ENCODE peak calls at places on chromosomes 2 and 18, in four cellular contexts. M is fibroblast of lung, E is GM23338, V is astrocyte of the spinal cord. A is an unnamed sample.

GRCh38 chr2:182717451-182718215 is 1.6 kb downstream of the DNAJC10 start:
- DNase-seq in E (no peak), V (no peak), M (no peak), A (no peak)

GRCh38 chr2:95122197-95122551 is 566 bp upstream of the MRPS5 start:
- DNase-seq in E (no peak), M (no peak), V (no peak), A (no peak)

GRCh38 chr2:24926220-24926601 is 6.2 kb upstream of the ADCY3 start:
- DNase-seq in V (no peak), M (no peak), E (no peak), A (no peak)

GRCh38 chr2:7133521-7133920 is 216.3 kb downstream of the RNF144A start:
- DNase-seq in E (peak), M (no peak), V (peak), A (no peak)

GRCh38 chr2:183229386-183229785 is 105.1 kb downstream of the NUP35 start:
- DNase-seq in M (no peak), V (peak), E (no peak), A (peak)

GRCh38 chr18:42182728-42183700 is 228.0 kb downstream of the PIK3C3 start:
- DNase-seq in V (peak), M (no peak), E (no peak), A (peak)

GRCh38 chr2:122132292-122132691 is 376.8 kb downstream of the TSN start:
- DNase-seq in M (no peak), V (no peak), E (no peak), A (no peak)

GRCh38 chr2:20488782-20489181 is 41.9 kb downstream of the RHOB start:
- DNase-seq in M (no peak), E (no peak), V (no peak), A (no peak)

GRCh38 chr2:158539176-158539895 is 82.6 kb downstream of the PKP4 start:
- DNase-seq in E (no peak), V (peak), M (peak), A (peak)

GRCh38 chr2:12935226-12935625 is 218.5 kb downstream of the TRIB2 start:
- DNase-seq in V (peak), E (peak), M (no peak), A (no peak)

GRCh38 chr2:230852113-230852512 is 12.6 kb upstream of the ITM2C start:
- DNase-seq in E (no peak), M (no peak), V (no peak), A (no peak)

GRCh38 chr2:15799432-15799827 is 140.9 kb upstream of the MYCN start:
- DNase-seq in E (no peak), V (no peak), M (no peak), A (no peak)

GRCh38 chr2:45928946-45929345 is 277.5 kb downstream of the PRKCE start:
- DNase-seq in V (no peak), E (no peak), M (no peak), A (no peak)

GRCh38 chr2:40371525-40372277 is 80.2 kb downstream of the SLC8A1 start:
- DNase-seq in E (peak), M (peak), V (peak), A (peak)

GRCh38 chr2:108571262-108571661 is 37.0 kb downstream of the LIMS1 start:
- DNase-seq in M (no peak), E (no peak), V (peak), A (peak)

GRCh38 chr2:29974086-29974485 is 52.7 kb upstream of the ALK start:
- DNase-seq in V (no peak), M (no peak), E (no peak), A (no peak)

GRCh38 chr2:109143214-109144187 is 14.5 kb downstream of the SH3RF3 start:
- DNase-seq in E (no peak), M (no peak), V (no peak), A (no peak)

GRCh38 chr2:191677091-191677645 is 768 bp upstream of the NABP1 start:
- DNase-seq in V (peak), E (peak), M (peak), A (peak)

GRCh38 chr18:8435376-8435775 is 173.9 kb upstream of the RAB12 start:
- DNase-seq in E (peak), M (no peak), V (no peak), A (no peak)

GRCh38 chr2:239544846-239545465 is 144.1 kb upstream of the HDAC4 start:
- DNase-seq in E (no peak), V (no peak), M (no peak), A (no peak)

GRCh38 chr18:54774423-54774822 is 53.9 kb upstream of the RAB27B start:
- DNase-seq in M (peak), E (no peak), V (peak), A (peak)

GRCh38 chr2:23662941-23663729 is 263.8 kb downstream of the ATAD2B start:
- DNase-seq in V (no peak), M (peak), E (peak), A (no peak)

GRCh38 chr2:147886136-147886535 is 41.3 kb downstream of the ACVR2A start:
- DNase-seq in E (no peak), V (no peak), M (no peak), A (no peak)

GRCh38 chr2:71223767-71224333 is 3.1 kb downstream of the PAIP2B start:
- DNase-seq in V (peak), M (peak), E (peak), A (peak)

GRCh38 chr2:226985227-226985946 is 149.5 kb downstream of the RHBDD1 start:
- DNase-seq in V (peak), E (peak), M (peak), A (peak)

GRCh38 chr2:233290446-233290845 is 17.2 kb upstream of the SAG start:
- DNase-seq in M (no peak), E (no peak), V (no peak), A (no peak)

GRCh38 chr18:10247402-10248117 is 206.9 kb upstream of the APCDD1 start:
- DNase-seq in V (no peak), E (peak), M (no peak), A (no peak)

GRCh38 chr2:84169871-84170270 is 289.2 kb downstream of the SUCLG1 start:
- DNase-seq in V (no peak), E (no peak), M (no peak), A (no peak)

GRCh38 chr18:11320981-11321380 is 171.6 kb upstream of the PIEZO2 start:
- DNase-seq in E (no peak), V (peak), M (peak), A (peak)

GRCh38 chr2:165382362-165382761 is 87.1 kb upstream of the CSRNP3 start:
- DNase-seq in V (no peak), E (no peak), M (no peak), A (no peak)

GRCh38 chr2:88452980-88453582 is 588 bp upstream of the FOXI3 start:
- DNase-seq in E (peak), V (peak), M (peak), A (no peak)

GRCh38 chr2:231614559-231615057 is 21.9 kb downstream of the TEX44 start:
- DNase-seq in M (no peak), E (no peak), V (no peak), A (no peak)

GRCh38 chr2:235394278-235394828 is 99.5 kb upstream of the AGAP1 start:
- DNase-seq in V (peak), M (peak), E (no peak), A (peak)

GRCh38 chr2:232495292-232495691 is 7.7 kb upstream of the ECEL1 start:
- DNase-seq in M (no peak), V (no peak), E (no peak), A (no peak)

GRCh38 chr2:120953066-120953760 is 217.5 kb downstream of the GLI2 start:
- DNase-seq in E (no peak), V (no peak), M (no peak), A (no peak)

GRCh38 chr2:16785072-16785638 is 119.5 kb upstream of the CYRIA start:
- DNase-seq in V (no peak), M (no peak), E (no peak), A (no peak)

GRCh38 chr2:134704173-134704572 is 14.6 kb downstream of the TMEM163 start:
- DNase-seq in V (no peak), M (no peak), E (no peak), A (no peak)
- TF ChIP-seq CTCF in V (no peak), M (no peak), E (peak), A (no peak)

DNA sequence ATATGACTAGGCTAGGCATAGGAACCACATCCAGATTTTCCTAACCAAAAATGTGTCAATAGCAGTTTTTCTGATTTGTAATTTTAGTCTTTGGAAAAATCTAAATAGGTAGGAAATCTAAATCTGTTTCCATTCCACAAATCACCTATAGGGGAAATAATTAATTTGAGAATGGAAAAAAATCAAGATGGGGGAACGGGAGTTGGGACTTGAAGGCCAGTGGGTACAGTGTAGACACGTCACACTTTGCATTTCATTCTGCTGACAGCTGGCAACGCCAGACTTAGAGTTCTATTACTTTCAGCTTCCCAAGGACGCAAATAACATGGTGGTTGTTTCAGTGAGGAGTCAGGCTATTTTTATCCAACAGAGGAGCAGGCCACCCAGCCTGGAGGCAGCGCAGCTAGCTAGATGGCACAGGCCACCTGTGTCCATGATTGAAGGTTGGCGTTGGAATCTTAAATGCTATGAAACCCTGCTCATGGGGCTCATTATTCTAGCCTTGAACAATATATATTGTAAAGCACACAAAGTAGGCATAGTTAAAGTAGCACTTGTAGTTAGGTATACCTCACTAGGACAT is 23.4 kb downstream of the HNRNPA3 start:
- DNase-seq in E (no peak), M (no peak), V (no peak), A (no peak)
- TF ChIP-seq CTCF in E (no peak), M (no peak), V (no peak), A (peak)

DNA sequence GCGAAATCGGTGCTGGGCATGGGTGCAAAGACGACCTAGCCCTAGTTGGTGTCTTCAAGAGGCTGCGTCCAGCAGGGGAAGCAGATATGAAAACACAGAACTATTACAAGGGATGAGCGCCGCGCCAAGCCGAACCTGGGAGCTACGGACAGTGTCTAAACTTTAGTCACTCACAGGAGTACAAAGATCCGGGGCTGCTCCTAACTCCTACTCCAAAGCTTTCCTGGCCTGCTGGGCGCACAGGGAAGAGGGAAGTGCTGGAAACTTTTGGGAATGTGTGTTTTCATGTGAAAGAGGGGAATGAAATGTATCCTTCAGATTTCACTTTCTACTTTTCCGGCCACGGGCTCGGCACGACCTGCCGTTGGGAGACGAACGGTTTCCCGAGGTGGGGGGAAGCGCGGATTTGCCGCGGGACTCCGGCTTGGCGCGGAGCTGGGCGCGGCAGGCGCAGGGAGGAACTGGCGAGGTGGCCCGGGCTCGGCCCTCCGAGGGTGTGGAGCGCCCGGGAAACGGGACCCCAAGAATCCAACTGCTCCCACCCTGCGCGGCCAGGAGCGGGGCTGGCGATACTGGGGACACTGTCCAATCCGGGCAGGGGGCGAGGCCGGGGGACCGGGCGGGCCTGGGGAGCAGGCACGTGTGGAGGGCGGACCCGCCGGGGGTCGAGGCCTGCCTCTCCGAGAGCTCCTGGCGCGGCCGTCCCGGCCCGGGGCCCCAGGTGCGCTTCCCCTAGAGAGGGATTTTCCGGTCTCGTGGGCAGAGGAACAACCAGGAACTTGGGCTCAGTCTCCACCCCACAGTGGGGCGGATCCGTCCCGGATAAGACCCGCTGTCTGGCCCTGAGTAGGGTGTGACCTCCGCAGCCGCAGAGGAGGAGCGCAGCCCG is at the start of gene ANXA4:
- DNase-seq in V (peak), M (peak), E (peak), A (peak)
- TF ChIP-seq CTCF in V (peak), M (no peak), E (no peak), A (no peak)

GRCh38 chr2:105782123-105782522 is 37.4 kb downstream of the NCK2 start:
- DNase-seq in M (peak), E (no peak), V (no peak), A (no peak)
- TF ChIP-seq CTCF in M (no peak), E (peak), V (no peak), A (peak)

A was measured in HFFc6.